ENCODE peak calls at places on chromosome 7, in six cellular contexts. S is SW480, H is kidney glomerular epithelial cell, X is mucosa of gallbladder, Y is hypothalamus, V is hippocampal formation. E is an unnamed sample.

GRCh38 chr7:70419816-70420215 is 712.1 kb upstream of the GALNT17 start:
- DNase-seq in S (no peak), H (no peak), X (no peak), Y (no peak), V (no peak), E (no peak)

GRCh38 chr7:81857385-81857784 is 87.5 kb upstream of the HGF start:
- DNase-seq in S (no peak), H (no peak), X (no peak), Y (no peak), V (no peak), E (no peak)

GRCh38 chr7:68109299-68109698 is 1112.7 kb downstream of the TYW1 start:
- DNase-seq in S (no peak), H (no peak), X (no peak), Y (no peak), V (no peak), E (no peak)

GRCh38 chr7:36366649-36367560 is 22.8 kb upstream of the ANLN start:
- DNase-seq in S (peak), H (peak), X (peak), Y (peak), V (peak), E (peak)

GRCh38 chr7:45699726-45700390 is 125.7 kb downstream of the ADCY1 start:
- DNase-seq in S (no peak), H (no peak), X (no peak), Y (no peak), V (no peak), E (no peak)

GRCh38 chr7:128135275-128136214 is 104.3 kb upstream of the LRRC4 start:
- DNase-seq in S (peak), H (no peak), X (peak), Y (peak), V (peak), E (peak)

GRCh38 chr7:47423196-47423595 is 158.7 kb downstream of the TNS3 start:
- DNase-seq in S (no peak), H (no peak), X (no peak), Y (no peak), V (no peak), E (no peak)

GRCh38 chr7:85030893-85031292 is 156.0 kb downstream of the SEMA3D start:
- DNase-seq in S (peak), H (peak), X (no peak), Y (no peak), V (no peak), E (peak)

GRCh38 chr7:117019786-117020604 is 66.7 kb downstream of the ST7 start:
- DNase-seq in S (peak), H (peak), X (peak), Y (peak), V (peak), E (peak)

GRCh38 chr7:69173341-69173740 is 424.9 kb upstream of the AUTS2 start:
- DNase-seq in S (no peak), H (no peak), X (no peak), Y (no peak), V (no peak), E (no peak)

GRCh38 chr7:27560706-27561235 is 101.9 kb downstream of the HIBADH start:
- DNase-seq in S (peak), H (peak), X (no peak), Y (no peak), V (no peak), E (peak)

GRCh38 chr7:97377713-97378112 is 260.2 kb downstream of the SDHAF3 start:
- DNase-seq in S (no peak), H (no peak), X (no peak), Y (no peak), V (no peak), E (no peak)

GRCh38 chr7:45647426-45647825 is 73.3 kb downstream of the ADCY1 start:
- DNase-seq in S (no peak), H (no peak), X (no peak), Y (no peak), V (no peak), E (no peak)

GRCh38 chr7:46131916-46132795 is 211.1 kb upstream of the IGFBP3 start:
- DNase-seq in S (peak), H (peak), X (no peak), Y (no peak), V (no peak), E (peak)

GRCh38 chr7:7265676-7266075 is 83.3 kb downstream of the C1GALT1 start:
- DNase-seq in S (no peak), H (no peak), X (no peak), Y (no peak), V (no peak), E (no peak)

GRCh38 chr7:19754521-19755116 is 18.8 kb downstream of the TMEM196 start:
- DNase-seq in S (peak), H (peak), X (no peak), Y (no peak), V (no peak), E (peak)

GRCh38 chr7:47453093-47454056 is 128.5 kb downstream of the TNS3 start:
- DNase-seq in S (peak), H (peak), X (peak), Y (no peak), V (no peak), E (peak)

GRCh38 chr7:7136423-7136822 is 45.9 kb upstream of the C1GALT1 start:
- DNase-seq in S (no peak), H (no peak), X (no peak), Y (no peak), V (no peak), E (peak)

GRCh38 chr7:29350351-29350750 is 155.8 kb downstream of the CHN2 start:
- DNase-seq in S (peak), H (peak), X (no peak), Y (no peak), V (no peak), E (no peak)

GRCh38 chr7:129493555-129493954 is 8.8 kb upstream of the SMKR1 start:
- DNase-seq in S (no peak), H (no peak), X (no peak), Y (no peak), V (no peak), E (peak)

GRCh38 chr7:43879477-43879876 is 10.2 kb upstream of the MRPS24 start:
- DNase-seq in S (no peak), H (peak), X (no peak), Y (no peak), V (no peak), E (peak)

GRCh38 chr7:111172573-111172972 is 81.6 kb downstream of the LRRN3 start:
- DNase-seq in S (no peak), H (no peak), X (no peak), Y (no peak), V (no peak), E (no peak)